ENCODE peak calls at places on chromosomes 11 and 22, in four cellular contexts. O, B, L and I are unnamed samples.

GRCh38 chr22:19410941-19411689 is 20.4 kb downstream of the HIRA start:
- DNase-seq in O (no peak), B (no peak), L (no peak), I (no peak)

GRCh38 chr22:29654420-29654819 is 51.0 kb downstream of the NF2 start:
- DNase-seq in O (no peak), B (no peak), L (no peak), I (no peak)

GRCh38 chr22:46063861-46064235 is 86.5 kb upstream of the PPARA start:
- DNase-seq in O (no peak), B (no peak), L (no peak), I (no peak)

GRCh38 chr11:68043029-68043348 is 4.2 kb downstream of the TCIRG1 start:
- DNase-seq in O (no peak), B (no peak), L (no peak), I (no peak)

GRCh38 chr11:95255523-95256165 is 24.6 kb upstream of the SESN3 start:
- DNase-seq in O (no peak), B (no peak), L (no peak), I (peak; percentile 48)

GRCh38 chr22:26385164-26385563 is 43.9 kb upstream of the ASPHD2 start:
- DNase-seq in O (no peak), B (no peak), L (no peak), I (no peak)

GRCh38 chr11:28176231-28176853 is 68.2 kb downstream of the METTL15 start:
- DNase-seq in O (no peak), B (no peak), L (no peak), I (no peak)

GRCh38 chr22:21779444-21779843 is 43.9 kb upstream of the YPEL1 start:
- DNase-seq in O (no peak), B (no peak), L (no peak), I (no peak)

GRCh38 chr11:110196241-110196754 is 100.1 kb downstream of the RDX start:
- DNase-seq in O (peak; percentile 95), B (no peak), L (no peak), I (no peak)

GRCh38 chr11:35011389-35011788 is 95.0 kb downstream of the PDHX start:
- DNase-seq in O (no peak), B (no peak), L (no peak), I (no peak)